ENCODE peak calls at places on chromosomes 7 and 10, in six cellular contexts. One of them, this sample, is unnamed.

GRCh38 chr10:92829042-92829785 is 19.1 kb upstream of the EXOC6 start:
- DNase-seq in neuronal stem cell: no peak
- DNase-seq in mesenchymal stem cell: no peak
- DNase-seq in IMR-90: no peak
- DNase-seq in H1: no peak
- DNase-seq in H9: no peak
- DNase-seq in this sample: peak

GRCh38 chr10:118850418-118851061 is 95.8 kb upstream of the CACUL1 start:
- DNase-seq in neuronal stem cell: peak
- DNase-seq in mesenchymal stem cell: peak
- DNase-seq in IMR-90: peak
- DNase-seq in H1: peak
- DNase-seq in H9: peak
- DNase-seq in this sample: peak

GRCh38 chr10:63525021-63525420 is 3.8 kb downstream of the REEP3 start:
- DNase-seq in neuronal stem cell: no peak
- DNase-seq in mesenchymal stem cell: no peak
- DNase-seq in IMR-90: no peak
- DNase-seq in H1: no peak
- DNase-seq in H9: no peak
- DNase-seq in this sample: no peak

GRCh38 chr7:128034830-128035229 is 3.6 kb upstream of the LRRC4 start:
- DNase-seq in neuronal stem cell: no peak
- DNase-seq in mesenchymal stem cell: no peak
- DNase-seq in IMR-90: no peak
- DNase-seq in H1: no peak
- DNase-seq in H9: no peak
- DNase-seq in this sample: no peak

GRCh38 chr7:12771378-12771877 is 84.0 kb downstream of the ARL4A start:
- DNase-seq in neuronal stem cell: peak
- DNase-seq in mesenchymal stem cell: no peak
- DNase-seq in IMR-90: peak
- DNase-seq in H1: no peak
- DNase-seq in H9: no peak
- DNase-seq in this sample: peak

GRCh38 chr10:29646238-29646902 is 11.6 kb upstream of the SVIL start:
- DNase-seq in neuronal stem cell: no peak
- DNase-seq in mesenchymal stem cell: peak
- DNase-seq in IMR-90: peak
- DNase-seq in H1: no peak
- DNase-seq in H9: no peak
- DNase-seq in this sample: no peak

GRCh38 chr10:130418731-130419130 is 282.5 kb downstream of the GLRX3 start:
- DNase-seq in neuronal stem cell: no peak
- DNase-seq in mesenchymal stem cell: no peak
- DNase-seq in IMR-90: no peak
- DNase-seq in H1: no peak
- DNase-seq in H9: peak
- DNase-seq in this sample: no peak

GRCh38 chr7:75639893-75640600 is 98.7 kb downstream of the HIP1 start:
- DNase-seq in neuronal stem cell: no peak
- DNase-seq in mesenchymal stem cell: no peak
- DNase-seq in IMR-90: no peak
- DNase-seq in H1: no peak
- DNase-seq in H9: peak
- DNase-seq in this sample: peak

GRCh38 chr10:114304017-114304565 is 65.0 kb downstream of the VWA2 start:
- DNase-seq in neuronal stem cell: peak
- DNase-seq in mesenchymal stem cell: peak
- DNase-seq in IMR-90: peak
- DNase-seq in H1: no peak
- DNase-seq in H9: peak
- DNase-seq in this sample: peak

GRCh38 chr10:12279281-12279680 is 70.1 kb upstream of the CAMK1D start:
- DNase-seq in neuronal stem cell: no peak
- DNase-seq in mesenchymal stem cell: peak
- DNase-seq in IMR-90: peak
- DNase-seq in H1: no peak
- DNase-seq in H9: no peak
- DNase-seq in this sample: no peak

GRCh38 chr10:90560331-90560730 is 297.5 kb downstream of the HTR7 start:
- DNase-seq in neuronal stem cell: no peak
- DNase-seq in mesenchymal stem cell: no peak
- DNase-seq in IMR-90: no peak
- DNase-seq in H1: no peak
- DNase-seq in H9: no peak
- DNase-seq in this sample: no peak

GRCh38 chr7:2047272-2047581 is 185.5 kb downstream of the MAD1L1 start:
- DNase-seq in neuronal stem cell: no peak
- DNase-seq in mesenchymal stem cell: no peak
- DNase-seq in IMR-90: no peak
- DNase-seq in H1: no peak
- DNase-seq in H9: no peak
- DNase-seq in this sample: no peak

GRCh38 chr7:152608208-152608607 is 67.7 kb downstream of the XRCC2 start:
- DNase-seq in neuronal stem cell: no peak
- DNase-seq in mesenchymal stem cell: no peak
- DNase-seq in IMR-90: no peak
- DNase-seq in H1: no peak
- DNase-seq in H9: no peak
- DNase-seq in this sample: no peak

GRCh38 chr10:71860243-71861029 is 9.4 kb upstream of the PSAP start:
- DNase-seq in neuronal stem cell: no peak
- DNase-seq in mesenchymal stem cell: peak
- DNase-seq in IMR-90: peak
- DNase-seq in H1: peak
- DNase-seq in H9: peak
- DNase-seq in this sample: peak

GRCh38 chr10:49606981-49607535 is 3.1 kb upstream of the SLC18A3 start:
- DNase-seq in neuronal stem cell: peak
- DNase-seq in mesenchymal stem cell: peak
- DNase-seq in IMR-90: peak
- DNase-seq in H1: no peak
- DNase-seq in H9: peak
- DNase-seq in this sample: peak

GRCh38 chr7:139321071-139321745 is 19.9 kb upstream of the FMC1 start:
- DNase-seq in neuronal stem cell: no peak
- DNase-seq in mesenchymal stem cell: peak
- DNase-seq in IMR-90: peak
- DNase-seq in H1: peak
- DNase-seq in H9: peak
- DNase-seq in this sample: peak

GRCh38 chr7:75889826-75890225 is 11.0 kb downstream of the RHBDD2 start:
- DNase-seq in neuronal stem cell: no peak
- DNase-seq in mesenchymal stem cell: no peak
- DNase-seq in IMR-90: peak
- DNase-seq in H1: no peak
- DNase-seq in H9: no peak
- DNase-seq in this sample: no peak

GRCh38 chr7:12569673-12570072 is 847 bp upstream of the SCIN start:
- DNase-seq in neuronal stem cell: no peak
- DNase-seq in mesenchymal stem cell: no peak
- DNase-seq in IMR-90: no peak
- DNase-seq in H1: no peak
- DNase-seq in H9: no peak
- DNase-seq in this sample: no peak

DNA sequence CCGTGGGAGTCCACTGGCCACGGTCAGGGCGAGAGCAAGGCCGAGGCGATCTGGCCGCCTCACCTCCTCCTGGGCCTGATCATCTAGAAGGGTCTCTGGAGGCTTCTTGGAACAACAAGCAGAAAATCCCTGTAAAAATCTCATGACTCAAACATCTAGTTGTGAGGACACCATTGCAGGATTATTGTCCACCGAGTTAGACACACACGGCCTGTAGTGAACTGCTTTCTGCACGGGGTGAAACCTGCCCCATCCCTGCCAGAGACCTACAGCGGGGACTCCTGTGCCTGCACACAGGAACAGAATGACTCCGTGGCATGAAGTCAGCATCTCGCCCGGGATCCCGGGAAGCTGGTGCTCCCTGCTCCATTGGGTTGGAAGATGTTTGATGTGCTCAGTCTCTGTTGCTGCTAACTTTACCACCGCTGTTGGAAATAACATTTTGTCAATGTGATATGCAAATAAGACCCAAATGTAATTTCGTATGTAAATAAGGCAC is 267.0 kb upstream of the TCERG1L start:
- DNase-seq in neuronal stem cell: no peak
- DNase-seq in mesenchymal stem cell: no peak
- DNase-seq in IMR-90: no peak
- DNase-seq in H1: no peak
- DNase-seq in H9: no peak
- DNase-seq in this sample: no peak
- H2BK15ac ChIP-seq in neuronal stem cell: no peak
- H2BK15ac ChIP-seq in mesenchymal stem cell: no peak
- H2BK15ac ChIP-seq in IMR-90: no peak
- H2BK15ac ChIP-seq in H1: no peak
- H2BK15ac ChIP-seq in H9: no peak
- H2BK15ac ChIP-seq in this sample: no peak

GRCh38 chr10:86635402-86635801 is 18.9 kb upstream of the OPN4 start:
- DNase-seq in neuronal stem cell: no peak
- DNase-seq in mesenchymal stem cell: peak
- DNase-seq in IMR-90: peak
- DNase-seq in H1: no peak
- DNase-seq in H9: no peak
- DNase-seq in this sample: no peak
- H3K9ac ChIP-seq in neuronal stem cell: no peak
- H3K9ac ChIP-seq in mesenchymal stem cell: peak
- H3K9ac ChIP-seq in IMR-90: no peak
- H3K9ac ChIP-seq in H1: no peak
- H3K9ac ChIP-seq in H9: no peak
- H3K9ac ChIP-seq in this sample: no peak

GRCh38 chr7:47480576-47481538 is 101.1 kb downstream of the TNS3 start:
- DNase-seq in neuronal stem cell: no peak
- DNase-seq in mesenchymal stem cell: peak
- DNase-seq in IMR-90: no peak
- DNase-seq in H1: peak
- DNase-seq in H9: peak
- DNase-seq in this sample: no peak
- H3K27ac ChIP-seq in neuronal stem cell: peak
- H3K27ac ChIP-seq in mesenchymal stem cell: no peak
- H3K27ac ChIP-seq in IMR-90: peak
- H3K27ac ChIP-seq in H1: no peak
- H3K27ac ChIP-seq in H9: no peak
- H3K27ac ChIP-seq in this sample: no peak

GRCh38 chr7:54394877-54395276 is 147.3 kb upstream of the VSTM2A start:
- DNase-seq in neuronal stem cell: no peak
- DNase-seq in mesenchymal stem cell: no peak
- DNase-seq in IMR-90: no peak
- DNase-seq in H1: no peak
- DNase-seq in H9: no peak
- DNase-seq in this sample: peak

GRCh38 chr7:54392935-54393334 is 149.2 kb upstream of the VSTM2A start:
- DNase-seq in neuronal stem cell: no peak
- DNase-seq in mesenchymal stem cell: no peak
- DNase-seq in IMR-90: no peak
- DNase-seq in H1: no peak
- DNase-seq in H9: no peak
- DNase-seq in this sample: no peak

GRCh38 chr7:54390565-54390964 is 151.6 kb upstream of the VSTM2A start:
- DNase-seq in neuronal stem cell: no peak
- DNase-seq in mesenchymal stem cell: no peak
- DNase-seq in IMR-90: no peak
- DNase-seq in H1: no peak
- DNase-seq in H9: no peak
- DNase-seq in this sample: no peak
- H2BK15ac ChIP-seq in neuronal stem cell: no peak
- H2BK15ac ChIP-seq in mesenchymal stem cell: no peak
- H2BK15ac ChIP-seq in IMR-90: no peak
- H2BK15ac ChIP-seq in H1: no peak
- H2BK15ac ChIP-seq in H9: no peak
- H2BK15ac ChIP-seq in this sample: no peak

This sample was measured in mesendoderm.